ENCODE peak calls at places on chromosomes 2 and 18, in five cellular contexts. T is IMR-90, V is lower lobe of right lung, K is psoas muscle, D is MM.1S. H is an unnamed sample.

GRCh38 chr18:22703883-22704626 is 229.1 kb upstream of the RBBP8 start:
- DNase-seq in K (no peak), D (peak), T (peak), V (no peak), H (no peak)

GRCh38 chr2:74099835-74100234 is 47.9 kb downstream of the BOLA3 start:
- DNase-seq in T (no peak), V (peak), D (no peak), K (no peak), H (no peak)

GRCh38 chr2:45892236-45892701 is 240.8 kb downstream of the PRKCE start:
- DNase-seq in T (no peak), V (peak), K (no peak), D (no peak), H (no peak)

GRCh38 chr2:88218971-88219370 is 48.8 kb downstream of the THNSL2 start:
- DNase-seq in D (no peak), V (no peak), T (no peak), K (no peak), H (no peak)

GRCh38 chr2:202361133-202361532 is 15.0 kb upstream of the BMPR2 start:
- DNase-seq in T (peak), K (no peak), V (no peak), D (no peak), H (no peak)

GRCh38 chr2:73130790-73131189 is 18.0 kb upstream of the RAB11FIP5 start:
- DNase-seq in T (no peak), K (no peak), D (no peak), V (no peak), H (no peak)

GRCh38 chr18:9973461-9973860 is 59.6 kb downstream of the VAPA start:
- DNase-seq in V (no peak), D (no peak), K (no peak), T (no peak), H (no peak)

GRCh38 chr2:106602042-106602441 is 114.9 kb downstream of the CD8B2 start:
- DNase-seq in T (no peak), V (no peak), K (no peak), D (no peak), H (no peak)

GRCh38 chr2:137333386-137333972 is 568.1 kb downstream of the THSD7B start:
- DNase-seq in D (peak), K (no peak), V (no peak), T (no peak), H (no peak)

DNA sequence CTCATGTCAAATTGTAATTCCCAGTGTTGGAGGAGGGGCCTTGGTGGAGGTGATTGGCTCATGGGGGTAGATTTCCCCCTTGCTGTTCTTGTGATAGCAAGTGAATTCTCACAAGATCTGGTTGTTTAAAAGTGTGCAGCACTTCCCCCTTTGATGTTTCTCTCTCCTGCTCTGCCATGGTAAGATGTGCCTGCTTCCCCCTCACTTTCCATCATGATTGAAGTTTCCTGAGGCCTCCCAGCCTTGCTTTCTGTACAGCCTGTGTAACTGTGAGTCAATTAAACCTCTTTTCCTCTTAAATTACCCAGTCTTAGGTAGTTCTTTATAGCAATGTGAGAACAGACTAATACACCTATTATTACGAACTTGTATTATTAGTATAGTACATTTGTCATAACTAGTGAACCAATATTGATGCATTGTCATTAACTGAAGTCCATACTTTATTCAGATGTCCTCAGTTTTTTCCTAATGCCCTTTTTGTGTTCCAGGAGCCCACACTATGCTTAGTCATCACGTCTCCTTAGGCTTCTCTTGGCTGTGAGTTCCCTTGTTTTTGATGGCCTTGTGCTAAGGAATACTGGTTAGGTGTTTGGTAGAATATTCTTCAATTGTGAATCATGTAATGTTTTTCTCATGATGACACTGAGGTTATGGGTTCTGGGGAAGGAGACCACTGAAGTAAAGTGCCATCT is 4.5 kb upstream of the MAP3K2 start:
- DNase-seq in V (no peak), K (no peak), T (peak), D (no peak), H (no peak)
- H3K27ac ChIP-seq in V (no peak), K (peak), T (no peak), D (no peak), H (no peak)

GRCh38 chr2:16315458-16315835 is 350.2 kb downstream of the CYRIA start:
- DNase-seq in K (no peak), T (no peak), D (no peak), V (no peak), H (no peak)

GRCh38 chr2:16314001-16314400 is 351.6 kb downstream of the CYRIA start:
- DNase-seq in V (no peak), T (no peak), K (no peak), D (no peak), H (no peak)

GRCh38 chr2:16313235-16313980 is 352.2 kb downstream of the CYRIA start:
- DNase-seq in V (no peak), T (no peak), D (no peak), K (no peak), H (peak)

GRCh38 chr2:16315911-16316310 is 349.7 kb downstream of the CYRIA start:
- DNase-seq in V (no peak), D (no peak), T (no peak), K (no peak), H (no peak)

GRCh38 chr2:16314691-16315457 is 350.8 kb downstream of the CYRIA start:
- DNase-seq in K (no peak), D (no peak), V (no peak), T (no peak), H (no peak)
- TF ChIP-seq CTCF in K (no peak), D (no peak), V (no peak), T (no peak), H (no peak)

DNA sequence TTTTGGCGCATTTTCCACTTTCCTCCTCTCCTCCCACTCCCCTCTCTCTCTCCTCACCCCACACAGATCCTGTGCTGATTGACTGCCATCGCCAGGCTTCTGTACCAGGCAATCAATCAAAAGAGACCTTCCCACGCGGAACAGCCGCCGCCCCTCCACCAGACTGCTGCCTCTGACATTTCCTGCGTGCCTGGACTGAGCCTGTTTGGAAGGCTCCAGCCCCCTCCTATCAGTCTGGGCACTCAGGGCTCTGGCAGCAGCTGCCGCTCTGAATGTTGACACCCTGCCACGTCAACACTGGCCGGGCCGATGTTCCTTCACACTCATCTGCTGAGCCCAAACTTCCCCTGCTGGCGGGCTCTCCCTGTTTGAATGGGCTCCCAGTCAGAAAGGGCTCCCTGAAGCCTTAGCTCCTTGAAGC is 467.7 kb downstream of the EPHA4 start:
- DNase-seq in T (peak), D (no peak), K (peak), V (peak), H (peak)
- H3K4me3 ChIP-seq in T (no peak), D (no peak), K (peak), V (no peak), H (peak)

GRCh38 chr18:59459352-59460059 is 100.4 kb upstream of the LMAN1 start:
- DNase-seq in V (no peak), D (peak), K (no peak), T (peak), H (no peak)
- H3K27ac ChIP-seq in V (no peak), D (no peak), K (no peak), T (peak), H (no peak)

GRCh38 chr18:61333746-61334490 is 688 bp downstream of the CDH20 start:
- DNase-seq in K (no peak), D (no peak), V (no peak), T (no peak), H (no peak)
- TF ChIP-seq CTCF in K (no peak), D (no peak), V (no peak), T (no peak), H (no peak)

GRCh38 chr2:114061566-114062098 is 171.7 kb downstream of the ACTR3 start:
- DNase-seq in D (no peak), K (no peak), T (no peak), V (no peak), H (no peak)
- H3K4me3 ChIP-seq in D (no peak), K (no peak), T (no peak), V (no peak), H (no peak)

DNA sequence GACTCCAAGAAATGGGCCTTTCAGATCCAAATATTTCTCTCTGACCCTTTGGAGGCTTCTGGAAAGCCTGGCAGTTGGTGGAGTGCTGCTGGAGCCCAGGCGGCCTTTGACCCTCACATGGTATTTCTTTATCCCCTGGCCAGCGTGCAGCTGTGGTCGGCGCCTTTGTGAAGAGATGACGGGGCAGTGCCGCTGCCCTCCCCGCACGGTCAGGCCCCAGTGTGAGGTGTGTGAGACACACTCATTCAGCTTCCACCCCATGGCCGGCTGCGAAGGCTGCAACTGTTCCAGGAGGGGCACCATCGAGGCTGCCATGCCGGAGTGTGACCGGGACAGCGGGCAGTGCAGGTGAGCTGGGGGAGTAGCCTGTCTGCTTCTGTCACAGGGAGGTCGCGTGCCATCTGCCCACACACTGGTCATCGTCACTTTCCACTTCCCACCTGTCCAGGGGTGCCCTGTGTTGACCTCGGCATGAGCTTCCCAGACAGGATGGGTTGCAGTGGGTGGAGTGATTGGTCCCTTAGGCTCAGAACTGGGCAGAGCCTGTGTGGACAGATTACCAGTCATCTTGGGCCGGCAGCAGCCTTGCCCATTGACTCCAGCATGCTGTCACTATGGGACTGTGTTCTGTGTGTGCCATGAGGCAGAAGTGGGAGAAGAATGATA is 158.2 kb downstream of the LAMA3 start:
- DNase-seq in D (no peak), T (no peak), K (no peak), V (no peak), H (no peak)
- H3K27ac ChIP-seq in D (no peak), T (no peak), K (no peak), V (no peak), H (no peak)

DNA sequence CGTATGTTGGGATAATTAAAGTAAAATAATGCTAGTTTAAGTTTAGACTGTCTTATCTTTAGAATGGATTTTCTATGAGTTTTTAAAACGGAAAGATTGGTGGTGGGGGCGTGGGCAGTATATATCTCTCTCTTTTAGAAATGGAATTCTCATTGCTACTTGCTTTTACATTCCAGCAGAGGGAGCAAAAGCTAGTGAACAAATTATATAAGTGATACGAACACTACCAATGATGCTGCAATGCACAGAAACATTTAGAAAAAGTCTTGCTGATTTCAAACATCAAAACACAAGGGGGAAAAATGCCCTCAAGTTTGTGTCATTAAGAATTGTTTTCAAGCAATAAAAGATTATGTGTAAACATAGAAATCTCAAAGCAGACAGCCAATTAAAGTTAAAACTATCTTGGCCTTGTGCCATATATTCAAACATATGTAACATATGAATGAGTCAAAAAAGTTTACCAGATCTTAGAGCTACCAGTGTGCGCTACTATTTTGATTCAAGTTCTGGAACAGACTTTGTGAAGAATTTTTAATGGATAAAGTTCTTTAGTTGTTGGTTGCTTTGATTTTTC is 296.3 kb upstream of the KCNJ3 start:
- DNase-seq in T (peak), D (peak), K (no peak), V (no peak), H (no peak)
- TF ChIP-seq CTCF in T (peak), D (peak), K (peak), V (peak), H (no peak)

H was measured in coronary artery.